ENCODE peak calls at places on chromosomes 5 and 9, in nine cellular contexts. One of them, this sample, is unnamed.

GRCh38 chr5:113682497-113683136 is 169.1 kb downstream of the YTHDC2 start:
- DNase-seq in AG04450: no peak
- DNase-seq in GM04504: no peak
- DNase-seq in smooth muscle cell of the brain vasculature: no peak
- DNase-seq in lower lobe of right lung: no peak
- DNase-seq in MV-4-11: no peak
- DNase-seq in NCI-H460: peak
- DNase-seq in NAMALWA: peak
- DNase-seq in stimulated activated naive CD8-positive, alpha-beta T cell treated with anti-CD3 and anti-CD28 coated beads, Interleukin-15, amount 100 ng/mL, for 72 hours: no peak
- DNase-seq in this sample: no peak

GRCh38 chr5:32506251-32506661 is 61.7 kb upstream of the ZFR start:
- DNase-seq in AG04450: no peak
- DNase-seq in GM04504: no peak
- DNase-seq in smooth muscle cell of the brain vasculature: no peak
- DNase-seq in lower lobe of right lung: no peak
- DNase-seq in MV-4-11: no peak
- DNase-seq in NCI-H460: no peak
- DNase-seq in NAMALWA: no peak
- DNase-seq in stimulated activated naive CD8-positive, alpha-beta T cell treated with anti-CD3 and anti-CD28 coated beads, Interleukin-15, amount 100 ng/mL, for 72 hours: no peak
- DNase-seq in this sample: no peak

GRCh38 chr9:68762570-68762969 is 57.5 kb downstream of the PIP5K1B start:
- DNase-seq in AG04450: no peak
- DNase-seq in GM04504: no peak
- DNase-seq in smooth muscle cell of the brain vasculature: no peak
- DNase-seq in lower lobe of right lung: no peak
- DNase-seq in MV-4-11: no peak
- DNase-seq in NCI-H460: no peak
- DNase-seq in NAMALWA: no peak
- DNase-seq in stimulated activated naive CD8-positive, alpha-beta T cell treated with anti-CD3 and anti-CD28 coated beads, Interleukin-15, amount 100 ng/mL, for 72 hours: no peak
- DNase-seq in this sample: no peak

GRCh38 chr9:13503599-13503998 is 224.1 kb upstream of the MPDZ start:
- DNase-seq in AG04450: no peak
- DNase-seq in GM04504: no peak
- DNase-seq in smooth muscle cell of the brain vasculature: no peak
- DNase-seq in lower lobe of right lung: no peak
- DNase-seq in MV-4-11: no peak
- DNase-seq in NCI-H460: no peak
- DNase-seq in NAMALWA: no peak
- DNase-seq in stimulated activated naive CD8-positive, alpha-beta T cell treated with anti-CD3 and anti-CD28 coated beads, Interleukin-15, amount 100 ng/mL, for 72 hours: no peak
- DNase-seq in this sample: no peak

GRCh38 chr5:133460172-133460758 is 152.1 kb downstream of the FSTL4 start:
- DNase-seq in AG04450: no peak
- DNase-seq in GM04504: no peak
- DNase-seq in smooth muscle cell of the brain vasculature: no peak
- DNase-seq in lower lobe of right lung: no peak
- DNase-seq in MV-4-11: no peak
- DNase-seq in NCI-H460: no peak
- DNase-seq in NAMALWA: peak
- DNase-seq in stimulated activated naive CD8-positive, alpha-beta T cell treated with anti-CD3 and anti-CD28 coated beads, Interleukin-15, amount 100 ng/mL, for 72 hours: peak
- DNase-seq in this sample: peak

GRCh38 chr5:126884269-126884819 is 107.4 kb downstream of the LMNB1 start:
- DNase-seq in AG04450: peak
- DNase-seq in GM04504: peak
- DNase-seq in smooth muscle cell of the brain vasculature: no peak
- DNase-seq in lower lobe of right lung: no peak
- DNase-seq in MV-4-11: no peak
- DNase-seq in NCI-H460: no peak
- DNase-seq in NAMALWA: no peak
- DNase-seq in stimulated activated naive CD8-positive, alpha-beta T cell treated with anti-CD3 and anti-CD28 coated beads, Interleukin-15, amount 100 ng/mL, for 72 hours: no peak
- DNase-seq in this sample: peak

GRCh38 chr5:36240779-36241635 is 718 bp downstream of the NADK2 start:
- DNase-seq in AG04450: peak
- DNase-seq in GM04504: peak
- DNase-seq in smooth muscle cell of the brain vasculature: no peak
- DNase-seq in lower lobe of right lung: peak
- DNase-seq in MV-4-11: peak
- DNase-seq in NCI-H460: peak
- DNase-seq in NAMALWA: peak
- DNase-seq in stimulated activated naive CD8-positive, alpha-beta T cell treated with anti-CD3 and anti-CD28 coated beads, Interleukin-15, amount 100 ng/mL, for 72 hours: peak
- DNase-seq in this sample: no peak

GRCh38 chr9:304519-305185 is 90.0 kb downstream of the DOCK8 start:
- DNase-seq in AG04450: no peak
- DNase-seq in GM04504: no peak
- DNase-seq in smooth muscle cell of the brain vasculature: no peak
- DNase-seq in lower lobe of right lung: no peak
- DNase-seq in MV-4-11: no peak
- DNase-seq in NCI-H460: no peak
- DNase-seq in NAMALWA: no peak
- DNase-seq in stimulated activated naive CD8-positive, alpha-beta T cell treated with anti-CD3 and anti-CD28 coated beads, Interleukin-15, amount 100 ng/mL, for 72 hours: no peak
- DNase-seq in this sample: no peak

GRCh38 chr5:78699565-78700143 is 51.1 kb upstream of the LHFPL2 start:
- DNase-seq in AG04450: peak
- DNase-seq in GM04504: peak
- DNase-seq in smooth muscle cell of the brain vasculature: no peak
- DNase-seq in lower lobe of right lung: no peak
- DNase-seq in MV-4-11: peak
- DNase-seq in NCI-H460: peak
- DNase-seq in NAMALWA: no peak
- DNase-seq in stimulated activated naive CD8-positive, alpha-beta T cell treated with anti-CD3 and anti-CD28 coated beads, Interleukin-15, amount 100 ng/mL, for 72 hours: no peak
- DNase-seq in this sample: peak

GRCh38 chr5:15791859-15792258 is 291.9 kb downstream of the FBXL7 start:
- DNase-seq in AG04450: peak
- DNase-seq in GM04504: peak
- DNase-seq in smooth muscle cell of the brain vasculature: no peak
- DNase-seq in lower lobe of right lung: no peak
- DNase-seq in MV-4-11: no peak
- DNase-seq in NCI-H460: no peak
- DNase-seq in NAMALWA: no peak
- DNase-seq in stimulated activated naive CD8-positive, alpha-beta T cell treated with anti-CD3 and anti-CD28 coated beads, Interleukin-15, amount 100 ng/mL, for 72 hours: no peak
- DNase-seq in this sample: no peak

GRCh38 chr5:108743344-108743743 is 4.4 kb upstream of the FER start:
- DNase-seq in AG04450: no peak
- DNase-seq in GM04504: no peak
- DNase-seq in smooth muscle cell of the brain vasculature: no peak
- DNase-seq in lower lobe of right lung: no peak
- DNase-seq in MV-4-11: no peak
- DNase-seq in NCI-H460: no peak
- DNase-seq in NAMALWA: no peak
- DNase-seq in stimulated activated naive CD8-positive, alpha-beta T cell treated with anti-CD3 and anti-CD28 coated beads, Interleukin-15, amount 100 ng/mL, for 72 hours: no peak
- DNase-seq in this sample: no peak

GRCh38 chr5:35859101-35859661 is 2.5 kb downstream of the IL7R start:
- DNase-seq in AG04450: no peak
- DNase-seq in GM04504: no peak
- DNase-seq in smooth muscle cell of the brain vasculature: no peak
- DNase-seq in lower lobe of right lung: no peak
- DNase-seq in MV-4-11: no peak
- DNase-seq in NCI-H460: no peak
- DNase-seq in NAMALWA: no peak
- DNase-seq in stimulated activated naive CD8-positive, alpha-beta T cell treated with anti-CD3 and anti-CD28 coated beads, Interleukin-15, amount 100 ng/mL, for 72 hours: no peak
- DNase-seq in this sample: no peak

GRCh38 chr5:155211764-155212163 is 198.2 kb downstream of the KIF4B start:
- DNase-seq in AG04450: no peak
- DNase-seq in GM04504: no peak
- DNase-seq in smooth muscle cell of the brain vasculature: no peak
- DNase-seq in lower lobe of right lung: no peak
- DNase-seq in MV-4-11: no peak
- DNase-seq in NCI-H460: no peak
- DNase-seq in NAMALWA: no peak
- DNase-seq in stimulated activated naive CD8-positive, alpha-beta T cell treated with anti-CD3 and anti-CD28 coated beads, Interleukin-15, amount 100 ng/mL, for 72 hours: no peak
- DNase-seq in this sample: no peak

GRCh38 chr5:1871441-1871840 is 11.3 kb downstream of the IRX4 start:
- DNase-seq in AG04450: no peak
- DNase-seq in GM04504: no peak
- DNase-seq in smooth muscle cell of the brain vasculature: no peak
- DNase-seq in lower lobe of right lung: no peak
- DNase-seq in MV-4-11: no peak
- DNase-seq in NCI-H460: no peak
- DNase-seq in NAMALWA: no peak
- DNase-seq in stimulated activated naive CD8-positive, alpha-beta T cell treated with anti-CD3 and anti-CD28 coated beads, Interleukin-15, amount 100 ng/mL, for 72 hours: no peak
- DNase-seq in this sample: no peak

GRCh38 chr5:179407191-179408175 is 62.2 kb upstream of the ADAMTS2 start:
- DNase-seq in AG04450: no peak
- DNase-seq in GM04504: peak
- DNase-seq in smooth muscle cell of the brain vasculature: no peak
- DNase-seq in lower lobe of right lung: no peak
- DNase-seq in MV-4-11: no peak
- DNase-seq in NCI-H460: no peak
- DNase-seq in NAMALWA: no peak
- DNase-seq in stimulated activated naive CD8-positive, alpha-beta T cell treated with anti-CD3 and anti-CD28 coated beads, Interleukin-15, amount 100 ng/mL, for 72 hours: no peak
- DNase-seq in this sample: no peak

GRCh38 chr5:73564644-73565165 is 734 bp downstream of the ANKRA2 start:
- DNase-seq in AG04450: no peak
- DNase-seq in GM04504: no peak
- DNase-seq in smooth muscle cell of the brain vasculature: no peak
- DNase-seq in lower lobe of right lung: no peak
- DNase-seq in MV-4-11: no peak
- DNase-seq in NCI-H460: no peak
- DNase-seq in NAMALWA: no peak
- DNase-seq in stimulated activated naive CD8-positive, alpha-beta T cell treated with anti-CD3 and anti-CD28 coated beads, Interleukin-15, amount 100 ng/mL, for 72 hours: peak
- DNase-seq in this sample: no peak

GRCh38 chr9:87818308-87818707 is 64.4 kb upstream of the SPATA31E1 start:
- DNase-seq in AG04450: no peak
- DNase-seq in GM04504: no peak
- DNase-seq in smooth muscle cell of the brain vasculature: no peak
- DNase-seq in lower lobe of right lung: no peak
- DNase-seq in MV-4-11: no peak
- DNase-seq in NCI-H460: no peak
- DNase-seq in NAMALWA: no peak
- DNase-seq in stimulated activated naive CD8-positive, alpha-beta T cell treated with anti-CD3 and anti-CD28 coated beads, Interleukin-15, amount 100 ng/mL, for 72 hours: no peak
- DNase-seq in this sample: no peak

GRCh38 chr9:118522093-118523028 is 818.2 kb downstream of the TLR4 start:
- DNase-seq in AG04450: no peak
- DNase-seq in GM04504: peak
- DNase-seq in smooth muscle cell of the brain vasculature: peak
- DNase-seq in lower lobe of right lung: peak
- DNase-seq in MV-4-11: peak
- DNase-seq in NCI-H460: peak
- DNase-seq in NAMALWA: peak
- DNase-seq in stimulated activated naive CD8-positive, alpha-beta T cell treated with anti-CD3 and anti-CD28 coated beads, Interleukin-15, amount 100 ng/mL, for 72 hours: peak
- DNase-seq in this sample: peak

GRCh38 chr9:22238809-22239684 is 207.6 kb upstream of the DMRTA1 start:
- DNase-seq in AG04450: no peak
- DNase-seq in GM04504: no peak
- DNase-seq in smooth muscle cell of the brain vasculature: no peak
- DNase-seq in lower lobe of right lung: no peak
- DNase-seq in MV-4-11: peak
- DNase-seq in NCI-H460: peak
- DNase-seq in NAMALWA: peak
- DNase-seq in stimulated activated naive CD8-positive, alpha-beta T cell treated with anti-CD3 and anti-CD28 coated beads, Interleukin-15, amount 100 ng/mL, for 72 hours: no peak
- DNase-seq in this sample: no peak

GRCh38 chr9:134267305-134268265 is 58.7 kb upstream of the RXRA start:
- DNase-seq in AG04450: no peak
- DNase-seq in GM04504: no peak
- DNase-seq in smooth muscle cell of the brain vasculature: no peak
- DNase-seq in lower lobe of right lung: no peak
- DNase-seq in MV-4-11: no peak
- DNase-seq in NCI-H460: no peak
- DNase-seq in NAMALWA: no peak
- DNase-seq in stimulated activated naive CD8-positive, alpha-beta T cell treated with anti-CD3 and anti-CD28 coated beads, Interleukin-15, amount 100 ng/mL, for 72 hours: no peak
- DNase-seq in this sample: no peak

This sample was measured in Panc1.